ENCODE peak calls at places on chromosomes 1 and 21, in six cellular contexts. N is CD8-positive, alpha-beta T cell; V is cardiac fibroblast; Q is progenitor cell of endocrine pancreas; Y is body of pancreas; M is A549. S is an unnamed sample.

GRCh38 chr1:59083946-59084865 is 212.7 kb upstream of the FGGY start:
- DNase-seq in N (no peak), V (peak; percentile 60), Q (no peak), Y (no peak), M (no peak), S (no peak)

GRCh38 chr1:36771678-36772284 is 262.5 kb downstream of the GRIK3 start:
- DNase-seq in N (no peak), V (no peak), Q (peak; percentile 19), Y (no peak), M (no peak), S (no peak)

GRCh38 chr1:158992787-158993312 is 16.9 kb upstream of the IFI16 start:
- DNase-seq in N (no peak), V (no peak), Q (no peak), Y (no peak), M (no peak), S (no peak)

GRCh38 chr21:18060402-18060801 is 184.2 kb upstream of the CHODL start:
- DNase-seq in N (no peak), V (no peak), Q (no peak), Y (no peak), M (no peak), S (no peak)

GRCh38 chr1:157193702-157194391 is 55.7 kb upstream of the ETV3 start:
- DNase-seq in N (no peak), V (peak; percentile 71), Q (peak; percentile 79), Y (peak; percentile 77), M (peak; percentile 67), S (no peak)

GRCh38 chr1:3465935-3466321 is 11.5 kb downstream of the ARHGEF16 start:
- DNase-seq in N (no peak), V (no peak), Q (no peak), Y (no peak), M (no peak), S (no peak)

GRCh38 chr1:143720087-143721023 is 251.4 kb downstream of the FAM72C start:
- DNase-seq in N (no peak), V (peak; percentile 21), Q (peak; percentile 17), Y (peak; percentile 4), M (peak; percentile 66), S (no peak)

GRCh38 chr1:242692988-242693387 is 168.5 kb upstream of the PLD5 start:
- DNase-seq in N (no peak), V (no peak), Q (no peak), Y (no peak), M (no peak), S (no peak)

GRCh38 chr1:8677782-8678181 is 139.7 kb downstream of the RERE start:
- DNase-seq in N (no peak), V (no peak), Q (no peak), Y (no peak), M (no peak), S (no peak)

GRCh38 chr1:116987256-116987555 is 14.4 kb upstream of the CD101 start:
- DNase-seq in N (peak; percentile 43), V (no peak), Q (no peak), Y (peak; percentile 70), M (no peak), S (no peak)

GRCh38 chr1:17436380-17437174 is 2.9 kb downstream of the RCC2 start:
- DNase-seq in N (no peak), V (peak; percentile 30), Q (no peak), Y (no peak), M (no peak), S (no peak)

GRCh38 chr1:17439250-17440073 is at the start of gene RCC2:
- DNase-seq in N (peak; percentile 51), V (peak; percentile 81), Q (peak; percentile 52), Y (peak; percentile 70), M (peak; percentile 79), S (no peak)

GRCh38 chr1:17437260-17438175 is 2.0 kb downstream of the RCC2 start:
- DNase-seq in N (peak; percentile 14), V (peak; percentile 51), Q (peak; percentile 23), Y (peak; percentile 15), M (peak; percentile 35), S (no peak)

GRCh38 chr1:17438977-17439249 is 564 bp downstream of the RCC2 start:
- DNase-seq in N (no peak), V (no peak), Q (peak; percentile 18), Y (no peak), M (no peak), S (no peak)

DNA sequence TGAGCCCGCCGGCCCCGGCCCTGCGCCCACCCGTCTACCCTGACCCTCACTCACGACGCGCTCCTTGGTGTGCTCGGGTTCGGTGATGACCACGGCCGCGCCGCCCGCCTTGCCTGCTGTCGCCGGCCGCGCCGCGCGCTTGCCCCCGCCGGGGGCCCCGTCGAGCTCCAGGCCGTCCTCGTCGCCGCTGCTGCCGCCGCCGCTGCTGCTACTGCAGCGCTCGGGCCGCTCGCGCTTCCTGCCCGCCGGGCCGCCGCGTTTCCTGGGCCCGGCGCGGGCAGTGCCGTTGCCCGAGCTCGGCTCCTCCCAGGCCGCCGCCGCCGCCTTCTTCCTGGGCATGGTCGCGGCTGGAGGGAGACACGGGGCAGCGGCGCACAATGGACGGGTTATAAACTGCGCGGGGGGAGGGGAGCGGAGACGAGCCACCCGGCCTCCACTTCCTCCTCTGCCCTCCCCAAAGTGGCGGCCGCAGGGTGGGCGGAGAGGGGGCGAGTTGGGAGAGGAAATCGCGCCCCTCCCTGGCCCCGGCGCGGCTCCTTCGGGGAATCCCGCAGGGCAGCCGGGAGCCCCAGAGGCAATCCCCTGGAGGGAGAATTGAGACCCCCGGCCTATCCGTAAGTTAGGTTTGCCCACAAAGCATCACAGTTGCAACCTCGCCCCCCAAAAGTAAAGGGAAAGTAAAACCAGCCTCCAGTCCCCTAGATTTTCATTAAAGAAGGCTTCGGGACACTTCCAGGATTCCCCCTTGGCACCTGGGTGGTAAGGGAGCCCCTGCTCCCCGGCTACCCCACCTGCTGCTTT is 1.1 kb downstream of the RCC2 start:
- DNase-seq in N (peak; percentile 10), V (peak; percentile 61), Q (peak; percentile 39), Y (peak; percentile 71), M (peak; percentile 61), S (no peak)
- TF ChIP-seq CTCF in N (no peak), V (no peak), Q (no peak), Y (no peak), M (no peak), S (no peak)

DNA sequence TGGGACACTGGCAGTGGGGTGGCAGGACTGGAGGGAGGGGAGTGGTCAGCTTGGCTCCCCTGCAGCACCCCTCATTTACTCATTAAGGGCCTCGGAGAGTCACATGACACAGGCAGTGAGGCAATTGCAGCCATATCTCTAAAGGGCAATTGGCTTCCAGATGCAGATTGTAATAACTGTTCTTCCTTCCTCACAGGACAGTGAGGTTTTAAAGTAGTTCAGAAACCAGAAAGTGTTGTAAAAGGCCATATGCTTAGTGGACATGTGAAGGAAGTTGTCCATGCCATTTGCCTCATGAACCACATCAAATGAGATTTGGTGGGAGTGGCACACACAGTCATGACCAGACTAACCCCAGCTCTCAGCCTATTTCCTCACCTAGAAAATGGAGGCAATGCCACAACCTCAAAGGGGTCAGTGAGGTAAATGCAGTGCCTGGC is 11.1 kb downstream of the MTX1 start:
- DNase-seq in N (no peak), V (peak; percentile 23), Q (no peak), Y (peak; percentile 47), M (no peak), S (no peak)
- TF ChIP-seq CTCF in N (no peak), V (no peak), Q (no peak), Y (no peak), M (no peak), S (no peak)

GRCh38 chr1:15287035-15287434 is 40.0 kb downstream of the FHAD1 start:
- DNase-seq in N (no peak), V (no peak), Q (no peak), Y (no peak), M (no peak), S (no peak)
- TF ChIP-seq CTCF in N (no peak), V (no peak), Q (no peak), Y (no peak), M (no peak), S (no peak)

GRCh38 chr1:201750934-201751333 is 78.0 kb upstream of the IPO9 start:
- DNase-seq in N (no peak), V (peak; percentile 74), Q (no peak), Y (no peak), M (no peak), S (no peak)
- TF ChIP-seq CTCF in N (no peak), V (no peak), Q (no peak), Y (no peak), M (no peak), S (no peak)

DNA sequence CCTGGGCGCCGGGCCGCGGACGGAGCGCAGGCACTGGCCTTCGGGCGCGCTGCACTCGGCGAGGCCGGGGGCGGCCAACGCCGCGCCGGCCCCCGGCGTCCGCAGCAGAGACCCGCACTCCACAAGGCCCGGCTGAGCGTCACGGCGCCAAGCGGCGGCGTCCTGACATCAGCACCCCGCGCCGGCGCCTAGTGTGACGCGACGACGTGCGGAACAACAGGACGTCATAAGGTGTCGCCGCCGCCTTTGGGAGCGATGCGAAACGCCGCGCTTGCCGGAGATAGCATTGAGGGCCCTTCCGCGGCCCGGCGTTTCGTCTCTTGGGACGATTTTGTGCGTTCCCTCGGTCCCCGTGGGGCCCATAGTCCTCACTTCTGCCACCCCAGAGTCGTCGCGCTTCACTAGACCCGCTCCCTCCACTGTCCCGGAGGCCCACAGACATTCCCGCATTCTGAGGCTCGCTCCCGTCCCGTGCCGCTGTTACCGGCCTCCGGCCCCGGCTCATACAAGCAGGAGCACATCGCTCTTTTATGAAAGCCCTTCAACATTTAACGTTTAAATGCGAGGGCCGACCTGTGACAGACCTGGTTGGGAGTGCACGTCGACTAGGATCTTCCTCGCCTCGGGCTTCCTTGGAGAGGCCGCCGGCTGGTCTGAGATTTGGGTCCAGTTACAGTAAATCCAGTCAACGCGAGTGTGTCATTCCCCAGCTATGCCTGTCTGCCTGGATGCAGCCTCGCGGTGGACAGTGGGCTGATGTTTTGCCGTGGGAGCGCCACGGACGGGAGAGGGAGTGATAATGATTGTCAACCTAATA is at the start of gene SSU72:
- DNase-seq in N (peak; percentile 84), V (peak; percentile 95), Q (peak; percentile 79), Y (peak; percentile 94), M (peak; percentile 94), S (peak; percentile 53)
- TF ChIP-seq CTCF in N (no peak), V (no peak), Q (no peak), Y (peak; percentile 29), M (no peak), S (no peak)

GRCh38 chr1:2286923-2287322 is 58.8 kb downstream of the SKI start:
- DNase-seq in N (no peak), V (no peak), Q (no peak), Y (no peak), M (no peak), S (no peak)

GRCh38 chr1:2283371-2283990 is 55.4 kb downstream of the SKI start:
- DNase-seq in N (no peak), V (no peak), Q (no peak), Y (no peak), M (no peak), S (no peak)

GRCh38 chr1:2282556-2283270 is 54.6 kb downstream of the SKI start:
- DNase-seq in N (no peak), V (no peak), Q (no peak), Y (no peak), M (no peak), S (no peak)

GRCh38 chr1:2283991-2284895 is 56.1 kb downstream of the SKI start:
- DNase-seq in N (no peak), V (no peak), Q (no peak), Y (no peak), M (no peak), S (no peak)

GRCh38 chr1:2284932-2285331 is 56.8 kb downstream of the SKI start:
- DNase-seq in N (no peak), V (no peak), Q (no peak), Y (peak; percentile 43), M (no peak), S (no peak)
- TF ChIP-seq CTCF in N (no peak), V (no peak), Q (no peak), Y (no peak), M (no peak), S (no peak)

S was measured in D721Med.